ENCODE peak calls at places on chromosomes 1 and 21, in eight cellular contexts. S is IMR-90, M is PC-3, O is fibroblast of lung, L is mammary epithelial cell, C is mesenchymal stem cell, Q is GM23338, B is neuronal stem cell. R is an unnamed sample. For H3K27me3, the result is how much of the 10 kb centered on the place peaks cover.

GRCh38 chr1:237071641-237072420 is 29.8 kb downstream of the RYR2 start:
- DNase-seq in S (no peak), M (no peak), O (no peak), L (no peak), C (no peak), Q (no peak), B (no peak), R (no peak)

GRCh38 chr1:1371741-1372711 is 3.0 kb downstream of the AURKAIP1 start:
- DNase-seq in S (peak), M (peak), O (peak), L (no peak), C (peak), Q (peak), B (no peak), R (peak)

GRCh38 chr1:23475641-23476040 is 8.3 kb downstream of the ASAP3 start:
- DNase-seq in S (no peak), M (no peak), O (peak), L (no peak), C (peak), Q (no peak), B (no peak), R (no peak)

GRCh38 chr1:221923921-221924598 is 182.2 kb upstream of the DUSP10 start:
- DNase-seq in S (peak), M (no peak), O (peak), L (no peak), C (no peak), Q (no peak), B (no peak), R (no peak)

GRCh38 chr21:35394634-35395369 is 345.7 kb upstream of the RUNX1 start:
- DNase-seq in S (no peak), M (peak), O (peak), L (peak), C (no peak), Q (no peak), B (no peak), R (no peak)

GRCh38 chr1:145961109-145961424 is 3.2 kb upstream of the LIX1L start:
- DNase-seq in S (no peak), M (no peak), O (no peak), L (no peak), C (no peak), Q (peak), B (no peak), R (no peak)

GRCh38 chr1:187078916-187079315 is 250.2 kb downstream of the PLA2G4A start:
- DNase-seq in S (no peak), M (no peak), O (no peak), L (no peak), C (no peak), Q (no peak), B (no peak), R (no peak)

GRCh38 chr21:32658524-32658923 is 46.3 kb upstream of the CFAP298 start:
- DNase-seq in S (no peak), M (no peak), O (no peak), L (no peak), C (no peak), Q (no peak), B (no peak), R (no peak)

GRCh38 chr1:208258277-208258676 is 14.1 kb upstream of the PLXNA2 start:
- DNase-seq in S (no peak), M (no peak), O (no peak), L (no peak), C (no peak), Q (no peak), B (no peak), R (no peak)

GRCh38 chr1:37797750-37798345 is 4.2 kb downstream of the MANEAL start:
- DNase-seq in S (peak), M (no peak), O (peak), L (peak), C (peak), Q (no peak), B (no peak), R (no peak)

GRCh38 chr1:68218485-68218884 is 13.8 kb downstream of the WLS start:
- DNase-seq in S (no peak), M (no peak), O (peak), L (peak), C (no peak), Q (peak), B (no peak), R (no peak)

GRCh38 chr1:56915960-56916359 is 49.9 kb downstream of the C8B start:
- DNase-seq in S (no peak), M (no peak), O (no peak), L (no peak), C (no peak), Q (no peak), B (no peak), R (no peak)

GRCh38 chr1:63807063-63807462 is 33.2 kb downstream of the ROR1 start:
- DNase-seq in S (no peak), M (no peak), O (no peak), L (no peak), C (no peak), Q (no peak), B (no peak), R (no peak)

GRCh38 chr1:194640322-194640721 is 1453.9 kb upstream of the B3GALT2 start:
- DNase-seq in S (no peak), M (no peak), O (no peak), L (no peak), C (no peak), Q (no peak), B (no peak), R (no peak)

GRCh38 chr1:31662463-31662862 is 17.8 kb upstream of the PEF1 start:
- DNase-seq in S (no peak), M (no peak), O (no peak), L (no peak), C (no peak), Q (no peak), B (no peak), R (no peak)

GRCh38 chr1:59457786-59458185 is 160.9 kb downstream of the FGGY start:
- DNase-seq in S (no peak), M (no peak), O (no peak), L (no peak), C (no peak), Q (no peak), B (no peak), R (no peak)

GRCh38 chr1:59452026-59452425 is 155.1 kb downstream of the FGGY start:
- DNase-seq in S (no peak), M (no peak), O (no peak), L (no peak), C (no peak), Q (no peak), B (no peak), R (no peak)

GRCh38 chr1:59452559-59452958 is 155.7 kb downstream of the FGGY start:
- DNase-seq in S (no peak), M (no peak), O (no peak), L (no peak), C (no peak), Q (no peak), B (no peak), R (no peak)

GRCh38 chr1:59453297-59453970 is 156.5 kb downstream of the FGGY start:
- DNase-seq in S (peak), M (peak), O (peak), L (peak), C (no peak), Q (no peak), B (no peak), R (peak)

DNA sequence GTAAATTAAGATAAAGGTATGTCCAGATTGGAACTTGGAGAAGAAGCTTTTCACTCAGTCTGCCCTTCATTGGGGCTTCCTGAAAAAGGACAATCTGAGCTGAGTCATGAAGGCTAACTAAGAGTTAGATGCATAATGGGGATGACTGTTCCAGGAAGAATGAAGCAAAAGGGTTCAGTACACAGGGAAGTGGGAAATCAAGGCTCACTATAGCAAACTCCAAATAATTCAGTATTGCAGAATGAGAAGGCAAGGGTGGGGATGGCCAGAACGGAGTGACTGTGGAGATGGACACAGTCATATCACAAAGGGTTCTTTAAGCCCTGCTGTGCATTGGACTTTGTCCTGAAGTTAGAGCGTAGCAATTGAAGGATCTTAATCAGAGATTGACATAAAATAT is 158.3 kb downstream of the FGGY start:
- DNase-seq in S (peak), M (peak), O (peak), L (peak), C (peak), Q (no peak), B (no peak), R (no peak)
- H3K4me2 ChIP-seq in S (no peak), M (peak), O (no peak), L (peak), C (no peak), Q (no peak), B (no peak), R (no peak)

GRCh38 chr1:2807678-2808385 is 6.3 kb upstream of the TTC34 start:
- DNase-seq in S (no peak), M (no peak), O (no peak), L (no peak), C (no peak), Q (no peak), B (no peak), R (no peak)
- H3K27me3 ChIP-seq in S (under half), M (half or more), O (under half), L (under half), C (under half), Q (under half), B (under half), R (under half)

GRCh38 chr1:12437629-12438028 is 180.4 kb downstream of the DHRS3 start:
- DNase-seq in S (no peak), M (no peak), O (peak), L (no peak), C (no peak), Q (no peak), B (no peak), R (no peak)

GRCh38 chr1:12436817-12437599 is 181.0 kb downstream of the DHRS3 start:
- DNase-seq in S (peak), M (peak), O (peak), L (peak), C (peak), Q (no peak), B (no peak), R (no peak)

GRCh38 chr1:12438349-12438924 is 179.6 kb downstream of the DHRS3 start:
- DNase-seq in S (no peak), M (peak), O (peak), L (peak), C (no peak), Q (no peak), B (no peak), R (no peak)

GRCh38 chr1:12441414-12442105 is 176.4 kb downstream of the DHRS3 start:
- DNase-seq in S (no peak), M (no peak), O (no peak), L (no peak), C (no peak), Q (no peak), B (no peak), R (no peak)

DNA sequence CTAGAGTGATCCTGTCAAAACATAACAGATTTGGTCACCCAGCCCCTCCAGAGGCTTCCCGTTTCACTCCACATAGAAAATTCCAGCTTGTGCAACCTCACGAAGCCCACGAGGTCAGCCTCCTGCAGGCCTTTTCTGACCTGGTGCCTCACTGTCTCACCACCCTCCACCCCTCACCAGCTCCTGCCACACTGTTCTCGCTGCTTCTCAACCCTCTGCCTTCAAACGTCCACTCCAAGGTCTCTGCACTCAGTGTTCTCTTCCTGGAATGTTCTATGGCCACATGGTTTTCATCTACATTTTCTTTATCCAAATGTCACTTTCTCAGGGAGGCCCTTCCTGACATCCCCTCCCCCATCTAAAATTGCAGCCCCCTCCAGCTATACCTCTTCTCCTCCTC is 178.9 kb downstream of the DHRS3 start:
- DNase-seq in S (no peak), M (no peak), O (no peak), L (no peak), C (no peak), Q (no peak), B (no peak), R (no peak)
- H3K4me2 ChIP-seq in S (no peak), M (no peak), O (no peak), L (no peak), C (no peak), Q (no peak), B (no peak), R (no peak)

DNA sequence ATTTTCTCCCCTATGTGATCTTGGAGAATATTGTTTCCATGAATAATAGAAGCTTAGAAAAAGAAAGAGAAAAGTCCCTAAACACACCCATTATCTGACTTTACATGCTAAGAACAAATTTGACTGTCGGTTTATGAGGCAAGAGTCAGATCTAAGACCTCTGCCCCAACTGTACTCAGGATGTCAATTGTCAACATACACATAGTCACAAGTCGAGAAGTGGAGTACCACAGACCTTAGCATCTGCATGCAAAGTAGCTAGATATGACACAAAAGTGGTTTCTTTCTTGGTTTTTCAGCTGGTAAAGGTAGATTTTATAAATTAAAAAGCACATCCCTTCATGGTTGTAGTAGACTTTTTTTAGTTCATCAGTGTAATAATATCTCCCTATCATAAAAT is 97.2 kb upstream of the DPYD start:
- DNase-seq in S (no peak), M (no peak), O (no peak), L (no peak), C (no peak), Q (no peak), B (no peak), R (no peak)
- H3K27me3 ChIP-seq in S (under half), M (under half), O (under half), L (under half), C (under half), Q (under half), B (under half), R (under half)

GRCh38 chr1:151819951-151820623 is 11.5 kb downstream of the RORC start:
- DNase-seq in S (no peak), M (peak), O (no peak), L (peak), C (no peak), Q (no peak), B (no peak), R (no peak)
- H3K4me2 ChIP-seq in S (no peak), M (no peak), O (no peak), L (no peak), C (no peak), Q (no peak), B (no peak), R (no peak)

GRCh38 chr1:172755099-172755498 is 96.2 kb downstream of the FASLG start:
- DNase-seq in S (no peak), M (no peak), O (no peak), L (no peak), C (no peak), Q (no peak), B (no peak), R (no peak)

GRCh38 chr1:172748201-172748600 is 89.3 kb downstream of the FASLG start:
- DNase-seq in S (no peak), M (no peak), O (no peak), L (no peak), C (no peak), Q (no peak), B (no peak), R (no peak)

GRCh38 chr1:172753964-172754363 is 95.1 kb downstream of the FASLG start:
- DNase-seq in S (no peak), M (no peak), O (no peak), L (no peak), C (no peak), Q (no peak), B (no peak), R (no peak)

GRCh38 chr1:172754609-172755008 is 95.7 kb downstream of the FASLG start:
- DNase-seq in S (no peak), M (no peak), O (no peak), L (no peak), C (no peak), Q (no peak), B (no peak), R (peak)

GRCh38 chr1:172751668-172752067 is 92.8 kb downstream of the FASLG start:
- DNase-seq in S (no peak), M (no peak), O (no peak), L (no peak), C (no peak), Q (no peak), B (no peak), R (no peak)
- H3K27me3 ChIP-seq in S (under half), M (under half), O (under half), L (under half), C (under half), Q (under half), B (under half), R (under half)

DNA sequence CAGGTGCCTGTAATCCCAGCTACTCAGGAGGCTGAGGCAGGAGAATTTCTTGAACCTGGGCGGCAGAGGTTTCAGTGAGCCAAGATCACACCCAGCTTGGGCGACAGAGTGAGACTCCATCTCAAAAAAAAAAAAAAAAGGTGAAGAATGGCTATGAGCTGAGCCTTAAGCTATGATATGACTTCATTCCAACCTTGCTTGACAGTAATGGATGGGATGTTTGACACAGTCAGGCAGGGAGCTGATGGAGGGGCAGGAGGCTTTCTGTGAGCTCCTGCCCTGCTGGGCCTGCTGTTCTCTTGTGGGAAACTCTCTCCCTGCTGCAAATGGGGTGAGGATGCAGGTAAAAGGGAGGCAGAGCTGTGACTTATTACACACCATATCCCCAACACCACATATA is 27.6 kb downstream of the NCF2 start:
- DNase-seq in S (no peak), M (no peak), O (no peak), L (no peak), C (no peak), Q (no peak), B (no peak), R (no peak)
- H3K4me2 ChIP-seq in S (no peak), M (no peak), O (no peak), L (no peak), C (no peak), Q (no peak), B (no peak), R (no peak)